ENCODE peak calls at places on chromosomes 11 and 22, in four cellular contexts. A is HepG2, M is GM12878, D is SK-N-SH. L is an unnamed sample.

GRCh38 chr11:27116684-27117083 is 76.1 kb downstream of the BBOX1 start:
- DNase-seq in A (no peak), D (no peak), M (no peak), L (no peak)

GRCh38 chr11:3169952-3170755 is 5.0 kb upstream of the OSBPL5 start:
- DNase-seq in M (no peak), D (no peak), A (no peak), L (no peak)

GRCh38 chr11:92332986-92333385 is 108.4 kb downstream of the FAT3 start:
- DNase-seq in D (no peak), A (no peak), M (no peak), L (no peak)

GRCh38 chr11:62909107-62909894 is 11.9 kb downstream of the CHRM1 start:
- DNase-seq in D (peak), A (peak), M (no peak), L (peak)

GRCh38 chr11:129374081-129374992 is 1.3 kb upstream of the BARX2 start:
- DNase-seq in D (peak), M (no peak), A (no peak), L (peak)

GRCh38 chr11:95156916-95157568 is 67.4 kb downstream of the ENDOD1 start:
- DNase-seq in D (no peak), M (no peak), A (no peak), L (no peak)

GRCh38 chr11:17414317-17414737 is 25.9 kb upstream of the KCNJ11 start:
- DNase-seq in D (no peak), A (no peak), M (no peak), L (no peak)

GRCh38 chr11:116930177-116930576 is 92.8 kb upstream of the APOA1 start:
- DNase-seq in A (peak), D (no peak), M (no peak), L (no peak)

GRCh38 chr22:46355369-46355995 is 20.0 kb downstream of the TRMU start:
- DNase-seq in A (peak), D (peak), M (no peak), L (peak)

GRCh38 chr11:87662287-87662686 is 513.0 kb downstream of the RAB38 start:
- DNase-seq in M (no peak), A (no peak), D (no peak), L (no peak)

GRCh38 chr11:35980646-35981402 is 37.0 kb downstream of the LDLRAD3 start:
- DNase-seq in A (no peak), D (no peak), M (no peak), L (no peak)

GRCh38 chr11:71329731-71330130 is 77.4 kb upstream of the SHANK2 start:
- DNase-seq in M (no peak), A (no peak), D (no peak), L (no peak)

GRCh38 chr22:30202531-30203006 is 44.0 kb downstream of the LIF start:
- DNase-seq in M (no peak), D (no peak), A (no peak), L (no peak)

GRCh38 chr22:24883426-24883825 is 63.1 kb downstream of the LHFPL7 start:
- DNase-seq in A (no peak), D (no peak), M (no peak), L (no peak)

GRCh38 chr11:123690490-123690889 is 36.1 kb upstream of the SCN3B start:
- DNase-seq in M (no peak), A (no peak), D (no peak), L (peak)

GRCh38 chr11:106424111-106424510 is 346.6 kb downstream of the AASDHPPT start:
- DNase-seq in M (no peak), D (no peak), A (no peak), L (peak)

GRCh38 chr22:39205344-39206021 is 39.3 kb downstream of the PDGFB start:
- DNase-seq in M (no peak), A (peak), D (no peak), L (peak)

GRCh38 chr11:35340715-35341114 is 78.6 kb downstream of the SLC1A2 start:
- DNase-seq in D (no peak), A (no peak), M (no peak), L (no peak)

GRCh38 chr22:24920029-24920428 is 26.5 kb downstream of the LHFPL7 start:
- DNase-seq in M (no peak), A (no peak), D (no peak), L (no peak)

GRCh38 chr22:28111501-28111900 is 192.4 kb upstream of the PITPNB start:
- DNase-seq in M (no peak), A (no peak), D (no peak), L (no peak)

GRCh38 chr11:12581923-12582322 is 92.3 kb upstream of the TEAD1 start:
- DNase-seq in D (no peak), A (no peak), M (no peak), L (peak)

GRCh38 chr11:131875611-131876010 is 505.2 kb downstream of the NTM start:
- DNase-seq in A (no peak), M (no peak), D (no peak), L (no peak)

GRCh38 chr11:70517996-70518907 is 119.9 kb downstream of the CTTN start:
- DNase-seq in D (peak), M (no peak), A (no peak), L (no peak)

GRCh38 chr22:46748948-46749681 is 11.1 kb upstream of the CERK start:
- DNase-seq in D (no peak), A (no peak), M (no peak), L (no peak)

GRCh38 chr22:29780781-29781676 is 13.9 kb downstream of the UQCR10 start:
- DNase-seq in M (no peak), A (peak), D (peak), L (no peak)

GRCh38 chr11:84289381-84289906 is 1003.3 kb upstream of the CCDC90B start:
- DNase-seq in A (no peak), M (peak), D (no peak), L (no peak)

GRCh38 chr22:25366876-25367466 is 147.5 kb downstream of the CRYBB2 start:
- DNase-seq in D (no peak), M (no peak), A (no peak), L (no peak)

GRCh38 chr11:64742087-64742939 is 1.6 kb downstream of the RASGRP2 start:
- DNase-seq in A (no peak), D (no peak), M (no peak), L (no peak)

GRCh38 chr22:36331306-36331911 is 56.4 kb downstream of the MYH9 start:
- DNase-seq in M (peak), A (peak), D (peak), L (peak)

GRCh38 chr11:71201936-71202597 is 50.3 kb downstream of the SHANK2 start:
- DNase-seq in M (no peak), A (no peak), D (no peak), L (no peak)

GRCh38 chr22:50313021-50313420 is 5.6 kb upstream of the PLXNB2 start:
- DNase-seq in M (no peak), A (no peak), D (no peak), L (no peak)

GRCh38 chr11:60873533-60873932 is 6.2 kb downstream of the ZP1 start:
- DNase-seq in A (no peak), D (no peak), M (no peak), L (no peak)

GRCh38 chr11:132452616-132453015 is 1079.7 kb downstream of the OPCML start:
- DNase-seq in M (no peak), D (no peak), A (no peak), L (no peak)

GRCh38 chr11:66266378-66267038 is 1.9 kb upstream of the RAB1B start:
- DNase-seq in D (no peak), M (no peak), A (no peak), L (no peak)

GRCh38 chr11:109000531-109000930 is 335.7 kb downstream of the DDX10 start:
- DNase-seq in M (no peak), D (no peak), A (no peak), L (no peak)
- TF ChIP-seq PBX3 in M (no peak), D (no peak), A (no peak), L (no peak)

GRCh38 chr11:100353083-100353482 is 334.0 kb upstream of the ARHGAP42 start:
- DNase-seq in A (no peak), M (no peak), D (no peak), L (no peak)

GRCh38 chr11:100356035-100356434 is 331.1 kb upstream of the ARHGAP42 start:
- DNase-seq in M (no peak), D (no peak), A (no peak), L (no peak)

DNA sequence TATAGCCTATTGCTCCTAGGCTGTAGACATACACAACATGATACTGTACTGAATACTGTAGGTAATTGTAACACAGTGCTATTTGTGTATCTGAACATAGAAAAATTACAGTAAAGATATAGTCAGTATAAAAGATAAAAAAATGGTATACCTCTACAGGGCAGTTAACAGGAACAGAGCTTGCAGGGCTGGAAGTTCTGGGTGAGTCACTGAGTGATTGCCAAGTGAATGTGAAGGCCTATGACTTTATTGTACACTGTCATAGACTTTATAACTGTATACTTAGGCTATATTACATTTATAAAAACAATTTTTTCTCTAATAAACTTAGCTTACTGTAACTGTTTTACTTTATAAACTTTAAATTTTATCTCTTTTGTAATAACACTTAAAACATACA is 332.4 kb upstream of the ARHGAP42 start:
- DNase-seq in D (no peak), M (no peak), A (no peak), L (no peak)
- TF ChIP-seq PBX3 in D (no peak), M (no peak), A (no peak), L (no peak)

DNA sequence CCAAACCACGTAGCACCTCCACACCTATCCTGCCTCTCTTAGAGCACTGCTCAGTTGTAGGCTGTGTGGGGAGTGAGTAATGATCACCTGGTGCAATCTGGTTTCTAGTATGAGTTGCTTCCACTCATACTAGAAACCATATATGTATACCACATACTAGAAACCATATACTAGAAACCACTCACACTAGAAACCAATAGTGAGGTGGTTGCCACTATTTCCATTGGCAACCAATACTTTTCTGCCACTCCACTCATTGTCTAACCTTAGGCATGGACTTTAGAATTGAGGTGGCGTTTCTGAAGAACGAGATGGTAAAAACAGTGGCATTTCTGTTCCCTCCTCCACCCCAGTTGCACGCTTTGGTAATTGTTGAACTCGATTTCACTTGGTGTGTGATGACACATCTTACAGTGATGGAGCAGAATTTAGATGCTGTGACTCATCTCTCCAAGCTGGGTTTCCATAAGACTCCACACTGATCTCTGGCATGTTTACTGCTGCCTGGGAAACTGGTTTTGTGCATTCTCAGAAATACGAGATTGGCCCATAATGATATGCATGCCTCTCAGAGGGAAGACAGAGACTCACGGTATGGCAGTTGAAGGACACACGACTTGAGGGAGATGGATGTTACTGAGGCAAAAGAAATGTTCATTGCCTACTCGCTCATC is 82.9 kb downstream of the KIRREL3 start:
- DNase-seq in D (no peak), A (no peak), M (peak), L (peak)
- TF ChIP-seq PBX3 in D (peak), A (no peak), M (no peak), L (no peak)

GRCh38 chr22:17410576-17410975 is 41.3 kb downstream of the CECR2 start:
- DNase-seq in D (no peak), M (no peak), A (no peak), L (no peak)

GRCh38 chr22:17412232-17412631 is 43.0 kb downstream of the CECR2 start:
- DNase-seq in D (no peak), M (no peak), A (no peak), L (no peak)

GRCh38 chr22:17407643-17408042 is 38.4 kb downstream of the CECR2 start:
- DNase-seq in D (no peak), M (no peak), A (no peak), L (no peak)

GRCh38 chr22:17411213-17411612 is 42.0 kb downstream of the CECR2 start:
- DNase-seq in D (no peak), M (no peak), A (no peak), L (no peak)
- TF ChIP-seq PBX3 in D (no peak), M (no peak), A (no peak), L (no peak)

GRCh38 chr11:58933661-58934060 is 5.6 kb upstream of the GLYATL1 start:
- DNase-seq in D (no peak), A (no peak), M (no peak), L (no peak)
- TF ChIP-seq PBX3 in D (no peak), A (no peak), M (no peak), L (no peak)

GRCh38 chr22:18005201-18005926 is 19.0 kb downstream of the MICAL3 start:
- DNase-seq in D (no peak), M (no peak), A (no peak), L (no peak)
- TF ChIP-seq PBX3 in D (no peak), M (no peak), A (no peak), L (no peak)

DNA sequence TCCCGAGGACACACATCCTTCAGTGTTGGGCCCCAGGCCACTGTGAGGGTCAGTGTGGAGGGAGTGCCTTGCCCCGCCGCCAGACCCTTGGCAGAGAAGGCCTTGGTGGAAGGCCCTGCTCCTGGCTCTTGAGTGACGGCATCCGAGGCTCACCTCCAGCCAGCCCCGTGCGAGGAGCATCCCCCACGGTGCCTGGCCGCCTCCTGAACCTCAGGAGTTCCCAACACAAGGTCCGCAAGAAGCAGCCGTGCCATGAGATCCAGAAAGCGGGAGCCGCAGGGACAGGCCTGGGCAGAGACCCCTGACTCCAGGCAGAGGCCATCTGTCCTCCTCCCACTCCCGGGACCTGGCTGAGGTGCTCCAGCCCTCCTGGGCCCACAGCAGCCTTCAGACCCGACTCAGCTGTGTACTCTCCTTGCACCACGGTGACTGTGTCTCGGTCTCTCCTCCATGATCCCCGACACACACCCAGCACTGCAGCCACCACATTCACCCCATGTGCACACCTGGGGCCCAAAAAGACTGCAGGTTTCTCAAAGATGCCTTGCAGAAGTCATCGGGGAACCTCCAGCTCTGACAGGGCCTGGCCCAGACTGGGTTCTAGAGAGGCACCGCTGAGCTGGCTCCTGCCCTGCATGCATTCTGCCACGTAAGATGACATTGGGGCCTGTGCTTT is 870.2 kb downstream of the BRD1 start:
- DNase-seq in D (no peak), M (no peak), A (no peak), L (no peak)
- TF ChIP-seq PBX3 in D (no peak), M (no peak), A (no peak), L (no peak)

DNA sequence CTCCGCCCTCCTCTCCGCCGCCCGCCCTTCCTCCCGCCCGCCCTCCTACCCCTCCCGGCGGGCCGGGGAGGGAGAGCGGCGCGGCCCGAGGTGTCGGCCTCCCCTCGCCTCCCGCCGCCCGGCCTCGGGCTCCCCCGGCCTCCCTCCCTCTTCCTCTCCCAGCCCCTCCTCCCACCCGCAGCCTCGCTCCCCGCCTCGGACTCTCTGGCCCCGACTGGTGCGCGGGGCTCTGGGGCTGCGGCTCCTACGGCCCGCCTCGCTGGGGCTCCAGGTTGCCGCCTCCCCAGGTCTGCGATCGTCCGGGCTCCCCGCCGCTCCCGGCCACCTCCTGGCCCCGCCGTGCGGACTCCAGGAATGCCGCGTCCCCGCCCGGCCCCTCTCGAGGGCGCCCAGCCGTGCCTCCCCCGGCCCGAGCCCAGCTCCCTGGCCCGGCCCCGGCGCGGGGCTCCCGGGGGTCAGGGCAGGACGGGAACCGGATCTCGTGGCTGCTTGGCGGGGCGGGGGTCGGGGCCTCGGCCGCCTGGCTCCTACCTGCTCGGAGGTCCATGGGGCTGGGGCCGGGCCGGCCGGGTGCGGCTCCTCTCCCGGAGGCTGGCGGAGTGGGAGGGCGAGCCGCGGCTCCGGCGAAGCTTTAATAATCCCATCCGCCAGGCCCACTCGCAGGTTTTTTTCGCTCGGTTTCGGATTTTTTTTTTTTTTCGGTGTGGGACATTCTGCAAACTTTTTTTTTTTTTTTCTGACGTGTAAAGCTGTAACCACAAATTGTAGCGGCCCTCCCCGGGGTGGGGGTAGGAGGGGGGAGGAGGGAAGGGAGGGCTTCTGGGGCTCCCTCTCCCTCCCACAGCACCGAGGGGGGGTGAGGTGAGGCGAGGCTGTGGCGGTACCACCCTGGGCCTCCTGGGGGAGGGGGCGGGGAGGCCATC is at the start of gene CLCF1:
- DNase-seq in A (no peak), D (peak), M (no peak), L (peak)
- TF ChIP-seq PBX3 in A (no peak), D (no peak), M (no peak), L (no peak)

GRCh38 chr11:30481816-30482215 is 104.3 kb downstream of the MPPED2 start:
- DNase-seq in D (no peak), M (no peak), A (no peak), L (no peak)

GRCh38 chr11:30481385-30481784 is 104.8 kb downstream of the MPPED2 start:
- DNase-seq in A (no peak), D (peak), M (no peak), L (no peak)

GRCh38 chr11:30487200-30487898 is 98.8 kb downstream of the MPPED2 start:
- DNase-seq in M (no peak), A (no peak), D (no peak), L (no peak)

GRCh38 chr11:30488304-30488998 is 97.7 kb downstream of the MPPED2 start:
- DNase-seq in M (no peak), A (peak), D (peak), L (peak)

GRCh38 chr11:30485222-30485621 is 100.9 kb downstream of the MPPED2 start:
- DNase-seq in A (no peak), D (no peak), M (no peak), L (no peak)
- TF ChIP-seq PBX3 in A (no peak), D (no peak), M (no peak), L (no peak)

L was measured in A549.